ENCODE peak calls at places on chromosomes 6 and 20, in eight cellular contexts. I is Calu3, Z is psoas muscle, V is HL-60, W is upper lobe of left lung, Q is astrocyte of the spinal cord, U is mesothelial cell of epicardium, L is GM20000. F is an unnamed sample.

GRCh38 chr6:41288025-41288777 is 1.7 kb upstream of the TREM1 start:
- DNase-seq in W (no peak), L (peak), U (no peak), Z (no peak), Q (no peak), I (no peak), V (no peak), F (no peak)

GRCh38 chr6:99816795-99817194 is 177.2 kb downstream of the MCHR2 start:
- DNase-seq in W (no peak), I (no peak), L (no peak), U (no peak), V (no peak), Q (no peak), Z (no peak), F (no peak)

GRCh38 chr6:2244261-2245102 is 923 bp downstream of the GMDS start:
- DNase-seq in V (peak), Z (no peak), I (peak), U (no peak), W (no peak), L (peak), Q (no peak), F (no peak)

GRCh38 chr20:10634683-10635411 is 39.0 kb downstream of the JAG1 start:
- DNase-seq in U (no peak), I (no peak), Z (no peak), Q (peak), V (no peak), W (no peak), L (no peak), F (no peak)

GRCh38 chr20:46604551-46605133 is 46.6 kb downstream of the SLC13A3 start:
- DNase-seq in Z (no peak), V (no peak), I (no peak), U (no peak), L (no peak), W (no peak), Q (no peak), F (no peak)

GRCh38 chr6:39793528-39793927 is 1.4 kb downstream of the DAAM2 start:
- DNase-seq in V (no peak), L (no peak), W (no peak), U (no peak), I (no peak), Q (no peak), Z (no peak), F (no peak)

GRCh38 chr20:22408521-22409402 is 175.6 kb downstream of the FOXA2 start:
- DNase-seq in I (no peak), Q (no peak), W (no peak), U (no peak), Z (no peak), L (no peak), V (no peak), F (no peak)

GRCh38 chr20:53942121-53942816 is 128.1 kb downstream of the BCAS1 start:
- DNase-seq in L (no peak), I (peak), V (no peak), U (no peak), Z (no peak), Q (peak), W (no peak), F (no peak)

GRCh38 chr20:3071610-3072529 is at the start of gene OXT:
- DNase-seq in Z (peak), Q (no peak), U (no peak), W (peak), V (no peak), I (no peak), L (peak), F (no peak)

GRCh38 chr6:30195951-30196350 is 17.3 kb downstream of the TRIM26 start:
- DNase-seq in V (no peak), W (no peak), Z (no peak), Q (no peak), U (no peak), L (no peak), I (no peak), F (no peak)

GRCh38 chr6:132669690-132670291 is 10.8 kb upstream of the TAAR1 start:
- DNase-seq in V (no peak), Z (no peak), I (no peak), W (no peak), Q (peak), U (no peak), L (peak), F (no peak)

GRCh38 chr6:145257757-145258521 is 477.4 kb downstream of the EPM2A start:
- DNase-seq in U (no peak), Z (no peak), V (no peak), L (no peak), I (no peak), W (no peak), Q (no peak), F (no peak)

GRCh38 chr6:98107801-98108200 is 726.6 kb upstream of the POU3F2 start:
- DNase-seq in L (no peak), Q (no peak), W (no peak), V (no peak), Z (no peak), I (no peak), U (no peak), F (no peak)

GRCh38 chr20:62771396-62772102 is 24.7 kb upstream of the MRGBP start:
- DNase-seq in W (no peak), Z (peak), I (no peak), Q (no peak), V (no peak), U (no peak), L (no peak), F (no peak)

GRCh38 chr20:58893355-58894151 is 41.0 kb downstream of the GNAS start:
- DNase-seq in W (no peak), Z (no peak), I (no peak), V (no peak), U (no peak), L (no peak), Q (no peak), F (no peak)

GRCh38 chr6:106146852-106147351 is 60.8 kb downstream of the PRDM1 start:
- DNase-seq in U (no peak), I (no peak), Q (peak), V (no peak), Z (no peak), L (peak), W (no peak), F (no peak)

GRCh38 chr6:151196571-151196970 is 43.2 kb upstream of the AKAP12 start:
- DNase-seq in V (no peak), Q (no peak), L (no peak), W (no peak), U (no peak), Z (peak), I (no peak), F (peak)

GRCh38 chr6:11264100-11264499 is 31.6 kb upstream of the NEDD9 start:
- DNase-seq in L (no peak), V (no peak), Z (no peak), I (no peak), W (no peak), U (no peak), Q (no peak), F (no peak)

GRCh38 chr20:36099106-36099505 is 55.4 kb upstream of the EPB41L1 start:
- DNase-seq in L (no peak), Z (no peak), Q (no peak), V (no peak), W (no peak), I (no peak), U (no peak), F (no peak)

GRCh38 chr6:158854214-158855101 is 35.3 kb upstream of the EZR start:
- DNase-seq in Q (peak), Z (no peak), I (no peak), L (no peak), W (no peak), V (no peak), U (no peak), F (no peak)

GRCh38 chr20:43731469-43731868 is 4.7 kb upstream of the GTSF1L start:
- DNase-seq in W (no peak), Q (peak), Z (no peak), I (no peak), L (no peak), V (no peak), U (no peak), F (no peak)

GRCh38 chr6:115360602-115361325 is 699.9 kb downstream of the FRK start:
- DNase-seq in W (no peak), I (no peak), Z (no peak), U (no peak), L (no peak), V (no peak), Q (no peak), F (no peak)

F was measured in tibial artery.